ENCODE peak calls at places on chromosomes 4 and X, in nine cellular contexts. F is AG04450, G is PC-3, T is choroid plexus epithelial cell, A is foreskin fibroblast, V is breast epithelium, W is GM12878, R is mammary epithelial cell, P is aorta. O is an unnamed sample.

GRCh38 chr4:189769131-189769530 is 171.5 kb upstream of the FRG1 start:
- DNase-seq in A (no peak), F (no peak), R (no peak), P (no peak), V (no peak), T (no peak), W (no peak), G (no peak), O (no peak)

GRCh38 chr4:101337688-101338087 is 9.6 kb downstream of the PPP3CA start:
- DNase-seq in T (peak; percentile 66), W (no peak), A (peak; percentile 76), P (no peak), R (peak; percentile 60), G (peak; percentile 48), V (no peak), F (no peak), O (no peak)

GRCh38 chr4:37684154-37684553 is 2.0 kb downstream of the RELL1 start:
- DNase-seq in G (no peak), P (no peak), A (no peak), R (no peak), V (no peak), T (no peak), F (no peak), W (no peak), O (no peak)

GRCh38 chr4:91113130-91113706 is 986.0 kb downstream of the CCSER1 start:
- DNase-seq in R (peak; percentile 5), T (peak; percentile 45), V (no peak), P (no peak), G (peak; percentile 50), W (peak; percentile 5), A (peak; percentile 2), F (no peak), O (no peak)

GRCh38 chrX:118603981-118604380 is 108.4 kb downstream of the DOCK11 start:
- DNase-seq in P (no peak), W (peak; percentile 11), A (peak; percentile 64), G (peak; percentile 73), T (peak; percentile 77), R (peak; percentile 39), F (peak; percentile 10), V (no peak), O (peak; percentile 50)

GRCh38 chr4:7398788-7399432 is 35.8 kb downstream of the PSAPL1 start:
- DNase-seq in G (no peak), F (no peak), A (no peak), V (peak; percentile 22), P (no peak), W (no peak), R (peak; percentile 16), T (no peak), O (no peak)

GRCh38 chr4:2795558-2796260 is 2.8 kb downstream of the SH3BP2 start:
- DNase-seq in V (peak; percentile 49), W (no peak), P (peak; percentile 58), R (no peak), A (no peak), T (no peak), F (no peak), G (no peak), O (no peak)

GRCh38 chrX:53223955-53224859 is 800 bp downstream of the KDM5C start:
- DNase-seq in P (no peak), V (no peak), F (peak; percentile 10), T (peak; percentile 38), W (no peak), A (peak; percentile 60), G (peak; percentile 78), R (peak; percentile 82), O (no peak)

GRCh38 chr4:42460043-42460442 is 62.8 kb downstream of the SHISA3 start:
- DNase-seq in A (no peak), R (no peak), W (peak; percentile 39), T (no peak), F (no peak), P (no peak), G (peak; percentile 72), V (no peak), O (peak; percentile 47)

GRCh38 chr4:96170198-96170597 is 330.3 kb downstream of the PDHA2 start:
- DNase-seq in A (no peak), W (no peak), G (no peak), V (no peak), T (no peak), R (no peak), F (no peak), P (no peak), O (no peak)

DNA sequence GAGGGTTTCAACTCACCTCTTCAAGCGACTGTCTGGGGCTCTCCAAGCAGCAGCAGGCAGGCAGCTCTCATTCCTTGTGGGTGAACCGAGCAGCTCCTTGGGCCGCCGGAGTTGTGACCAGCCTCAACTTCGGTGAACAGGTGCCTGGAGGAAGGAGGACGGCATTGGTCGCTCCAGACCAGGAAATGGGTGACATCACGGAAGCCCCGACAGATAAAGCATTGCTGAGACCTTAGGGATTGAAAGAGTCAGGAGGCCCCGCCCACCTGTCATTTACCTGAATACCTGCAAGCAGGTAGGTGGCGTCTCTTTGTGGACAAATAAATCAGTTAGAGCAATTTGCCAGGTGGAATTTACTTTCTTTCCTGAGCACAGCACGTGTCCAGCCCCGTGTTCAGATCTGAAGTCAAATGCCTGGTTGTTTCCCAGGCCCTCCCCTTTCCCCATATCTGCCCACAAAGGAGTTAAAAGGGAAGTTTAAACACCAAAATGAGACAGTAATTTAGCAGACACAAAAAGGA is at the start of gene LNX1:
- DNase-seq in P (peak; percentile 48), W (no peak), A (no peak), F (no peak), R (no peak), G (peak; percentile 93), V (peak; percentile 90), T (no peak), O (peak; percentile 97)
- H3K4me3 ChIP-seq in P (no peak within 1 kb of the TSS), W (no peak within 1 kb of the TSS), A (no peak within 1 kb of the TSS), F (no peak within 1 kb of the TSS), R (no peak within 1 kb of the TSS), G (peak within 1 kb of the TSS; percentile 65), V (peak within 1 kb of the TSS; percentile 44), T (no peak within 1 kb of the TSS), O (peak within 1 kb of the TSS; percentile 11)

DNA sequence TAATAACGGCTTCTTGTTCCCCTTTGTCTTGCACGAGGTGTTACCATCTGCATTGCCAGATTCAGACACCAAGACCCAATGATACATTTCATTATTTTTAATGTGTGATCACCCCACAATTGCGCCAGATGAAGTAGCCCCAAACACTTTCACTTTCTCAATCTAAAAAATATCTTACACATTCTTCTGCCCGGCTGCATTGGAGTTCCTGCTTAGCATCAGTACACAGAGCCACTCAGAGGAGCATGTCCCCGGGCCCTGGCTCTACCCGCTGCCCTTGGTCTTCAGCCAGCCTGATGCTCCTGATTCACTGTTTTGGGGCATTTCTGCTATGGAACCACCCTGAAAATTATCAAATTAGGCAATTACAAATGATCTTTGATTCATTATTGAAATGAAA is 66.0 kb upstream of the TENM3 start:
- DNase-seq in G (no peak), F (no peak), V (no peak), A (no peak), P (no peak), R (no peak), T (peak; percentile 37), W (no peak), O (no peak)
- H3K4me3 ChIP-seq in G (no peak overlapping the region), F (no peak overlapping the region), V (no peak overlapping the region), A (no peak overlapping the region), P (no peak overlapping the region), R (no peak overlapping the region), T (no peak overlapping the region), W (no peak overlapping the region), O (no peak overlapping the region)

GRCh38 chr4:17687237-17687857 is 72.9 kb downstream of the MED28 start:
- DNase-seq in A (no peak), V (no peak), F (no peak), G (no peak), P (no peak), R (no peak), T (no peak), W (no peak), O (no peak)

GRCh38 chr4:17690135-17690534 is 75.7 kb downstream of the MED28 start:
- DNase-seq in G (no peak), A (no peak), V (no peak), R (no peak), W (no peak), T (no peak), P (no peak), F (no peak), O (no peak)

GRCh38 chr4:17690898-17691297 is 76.5 kb downstream of the MED28 start:
- DNase-seq in F (no peak), A (no peak), P (no peak), T (no peak), R (peak; percentile 79), W (no peak), V (no peak), G (peak; percentile 92), O (no peak)

GRCh38 chr4:17681921-17682566 is 67.6 kb downstream of the MED28 start:
- DNase-seq in F (no peak), A (no peak), W (no peak), T (no peak), P (no peak), G (no peak), V (no peak), R (no peak), O (no peak)

DNA sequence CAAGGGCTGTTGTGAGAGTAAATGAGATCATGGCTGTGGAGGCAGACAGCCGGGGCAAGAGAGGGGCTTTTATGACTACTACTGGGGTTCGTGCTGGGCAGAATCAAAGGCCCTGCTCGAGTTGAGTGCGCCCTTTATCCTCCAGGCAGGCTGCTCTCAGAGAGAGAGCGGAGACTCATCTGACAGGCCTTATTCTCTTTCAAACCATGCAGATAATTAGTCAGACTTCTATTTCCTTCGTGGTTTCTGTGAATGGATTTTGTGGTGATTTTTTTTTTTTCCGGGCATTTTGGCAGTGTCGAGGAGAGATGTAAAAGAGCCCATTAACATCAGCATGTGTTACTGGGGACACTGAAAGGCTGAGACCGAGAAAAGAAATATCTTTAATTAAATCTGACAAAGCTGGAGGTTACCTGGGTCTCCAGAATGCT is 73.6 kb downstream of the MED28 start:
- DNase-seq in A (no peak), T (no peak), G (peak; percentile 54), W (no peak), F (no peak), V (no peak), R (peak; percentile 83), P (no peak), O (no peak)
- H3K4me3 ChIP-seq in A (no peak overlapping the region), T (no peak overlapping the region), G (peak overlapping the region; percentile 18), W (no peak overlapping the region), F (no peak overlapping the region), V (no peak overlapping the region), R (no peak overlapping the region), P (no peak overlapping the region), O (no peak overlapping the region)

DNA sequence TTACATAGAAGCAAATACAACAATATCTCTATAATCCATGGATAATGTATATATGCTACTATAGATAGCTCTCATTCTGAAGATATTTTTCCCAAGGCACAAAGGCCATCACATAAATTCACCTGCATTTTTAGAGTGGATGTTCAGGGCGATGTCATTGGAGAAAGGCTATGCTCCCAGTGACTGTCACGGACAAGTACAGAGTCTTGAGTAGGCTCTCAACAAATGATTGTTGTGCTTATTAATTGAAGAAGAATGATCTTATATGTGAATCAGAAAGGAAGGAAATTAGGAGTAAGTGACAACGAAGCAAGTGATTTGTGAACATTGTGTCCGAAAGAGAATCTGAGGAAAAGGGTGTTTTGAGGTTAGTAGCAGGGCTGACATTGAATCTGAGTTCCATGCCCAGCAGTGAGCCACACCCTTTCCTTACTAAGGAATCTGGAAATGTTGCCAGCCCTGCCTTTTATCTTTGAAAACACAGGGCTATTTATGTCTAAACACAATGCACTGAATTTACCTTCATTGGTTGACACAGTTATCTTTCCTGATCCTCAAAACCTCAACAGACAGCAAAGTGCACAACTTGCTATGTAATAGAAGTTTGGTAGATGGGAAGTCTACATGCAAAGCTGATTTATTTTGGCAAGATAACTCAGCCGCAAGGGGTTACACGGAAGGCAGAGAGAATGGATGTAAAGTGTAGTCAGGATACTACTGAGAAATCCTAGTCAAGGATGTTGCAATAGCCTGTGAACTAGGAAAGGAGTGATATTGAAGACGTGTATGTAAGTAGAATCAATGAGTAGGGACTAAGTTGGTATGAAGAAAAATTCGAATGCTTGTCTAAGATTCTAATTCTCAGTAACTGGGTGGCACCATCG is 50.4 kb downstream of the SORBS2 start:
- DNase-seq in V (no peak), T (peak; percentile 61), W (no peak), P (no peak), R (no peak), A (no peak), G (peak; percentile 56), F (no peak), O (no peak)
- H3K4me3 ChIP-seq in V (no peak overlapping the region), T (no peak overlapping the region), W (no peak overlapping the region), P (no peak overlapping the region), R (no peak overlapping the region), A (no peak overlapping the region), G (no peak overlapping the region), F (no peak overlapping the region), O (no peak overlapping the region)

O was measured in pancreas.